ENCODE peak calls at places on chromosomes 3 and 15, in nine cellular contexts. One of them, this sample, is unnamed.

GRCh38 chr15:89836255-89837133 is 21.8 kb upstream of the ANPEP start:
- DNase-seq in small intestine: no peak
- DNase-seq in uterus: no peak
- DNase-seq in NB4: no peak
- DNase-seq in fibroblast of lung: peak
- DNase-seq in heart right ventricle: no peak
- DNase-seq in astrocyte of the spinal cord: peak
- DNase-seq in endothelial cell of umbilical vein: no peak
- DNase-seq in epithelial cell of esophagus: peak
- DNase-seq in this sample: no peak

GRCh38 chr3:17151598-17152373 is 267.0 kb downstream of the PLCL2 start:
- DNase-seq in heart right ventricle: no peak
- DNase-seq in fibroblast of lung: no peak
- DNase-seq in NB4: no peak
- DNase-seq in astrocyte of the spinal cord: no peak
- DNase-seq in uterus: no peak
- DNase-seq in small intestine: peak
- DNase-seq in epithelial cell of esophagus: no peak
- DNase-seq in endothelial cell of umbilical vein: no peak
- DNase-seq in this sample: peak

GRCh38 chr3:140910860-140911259 is 30.8 kb upstream of the SLC25A36 start:
- DNase-seq in small intestine: peak
- DNase-seq in fibroblast of lung: peak
- DNase-seq in NB4: no peak
- DNase-seq in heart right ventricle: no peak
- DNase-seq in endothelial cell of umbilical vein: peak
- DNase-seq in uterus: no peak
- DNase-seq in astrocyte of the spinal cord: peak
- DNase-seq in epithelial cell of esophagus: no peak
- DNase-seq in this sample: no peak

GRCh38 chr3:37668831-37669610 is 192.7 kb upstream of the CTDSPL start:
- DNase-seq in fibroblast of lung: no peak
- DNase-seq in endothelial cell of umbilical vein: no peak
- DNase-seq in NB4: no peak
- DNase-seq in small intestine: peak
- DNase-seq in heart right ventricle: peak
- DNase-seq in astrocyte of the spinal cord: no peak
- DNase-seq in uterus: no peak
- DNase-seq in epithelial cell of esophagus: no peak
- DNase-seq in this sample: no peak

GRCh38 chr15:45921376-45921775 is 286.5 kb downstream of the SQOR start:
- DNase-seq in heart right ventricle: no peak
- DNase-seq in epithelial cell of esophagus: peak
- DNase-seq in astrocyte of the spinal cord: no peak
- DNase-seq in NB4: peak
- DNase-seq in endothelial cell of umbilical vein: peak
- DNase-seq in uterus: no peak
- DNase-seq in fibroblast of lung: no peak
- DNase-seq in small intestine: no peak
- DNase-seq in this sample: no peak

GRCh38 chr3:162211470-162211869 is 714.9 kb downstream of the OTOL1 start:
- DNase-seq in epithelial cell of esophagus: no peak
- DNase-seq in astrocyte of the spinal cord: no peak
- DNase-seq in heart right ventricle: no peak
- DNase-seq in fibroblast of lung: no peak
- DNase-seq in small intestine: no peak
- DNase-seq in NB4: no peak
- DNase-seq in endothelial cell of umbilical vein: no peak
- DNase-seq in uterus: no peak
- DNase-seq in this sample: no peak

GRCh38 chr15:28107111-28107893 is 8.2 kb upstream of the OCA2 start:
- DNase-seq in uterus: no peak
- DNase-seq in fibroblast of lung: peak
- DNase-seq in astrocyte of the spinal cord: peak
- DNase-seq in NB4: no peak
- DNase-seq in endothelial cell of umbilical vein: peak
- DNase-seq in small intestine: no peak
- DNase-seq in heart right ventricle: no peak
- DNase-seq in epithelial cell of esophagus: peak
- DNase-seq in this sample: no peak

GRCh38 chr3:126021702-126022101 is 52.7 kb downstream of the ROPN1B start:
- DNase-seq in NB4: no peak
- DNase-seq in endothelial cell of umbilical vein: no peak
- DNase-seq in epithelial cell of esophagus: no peak
- DNase-seq in small intestine: no peak
- DNase-seq in uterus: no peak
- DNase-seq in astrocyte of the spinal cord: no peak
- DNase-seq in heart right ventricle: no peak
- DNase-seq in fibroblast of lung: no peak
- DNase-seq in this sample: no peak

GRCh38 chr15:71195242-71195641 is 80.0 kb downstream of the THSD4 start:
- DNase-seq in epithelial cell of esophagus: peak
- DNase-seq in small intestine: no peak
- DNase-seq in fibroblast of lung: no peak
- DNase-seq in astrocyte of the spinal cord: no peak
- DNase-seq in endothelial cell of umbilical vein: no peak
- DNase-seq in heart right ventricle: no peak
- DNase-seq in NB4: no peak
- DNase-seq in uterus: no peak
- DNase-seq in this sample: no peak

GRCh38 chr15:71197620-71198019 is 82.3 kb downstream of the THSD4 start:
- DNase-seq in NB4: no peak
- DNase-seq in heart right ventricle: no peak
- DNase-seq in astrocyte of the spinal cord: no peak
- DNase-seq in fibroblast of lung: no peak
- DNase-seq in endothelial cell of umbilical vein: no peak
- DNase-seq in small intestine: no peak
- DNase-seq in epithelial cell of esophagus: no peak
- DNase-seq in uterus: no peak
- DNase-seq in this sample: no peak

GRCh38 chr15:71201471-71201870 is 86.2 kb downstream of the THSD4 start:
- DNase-seq in endothelial cell of umbilical vein: no peak
- DNase-seq in small intestine: peak
- DNase-seq in fibroblast of lung: peak
- DNase-seq in uterus: no peak
- DNase-seq in NB4: no peak
- DNase-seq in astrocyte of the spinal cord: no peak
- DNase-seq in epithelial cell of esophagus: no peak
- DNase-seq in heart right ventricle: no peak
- DNase-seq in this sample: no peak

GRCh38 chr15:71199384-71200351 is 84.4 kb downstream of the THSD4 start:
- DNase-seq in heart right ventricle: no peak
- DNase-seq in fibroblast of lung: no peak
- DNase-seq in uterus: no peak
- DNase-seq in astrocyte of the spinal cord: no peak
- DNase-seq in epithelial cell of esophagus: no peak
- DNase-seq in endothelial cell of umbilical vein: no peak
- DNase-seq in NB4: peak
- DNase-seq in small intestine: no peak
- DNase-seq in this sample: no peak

DNA sequence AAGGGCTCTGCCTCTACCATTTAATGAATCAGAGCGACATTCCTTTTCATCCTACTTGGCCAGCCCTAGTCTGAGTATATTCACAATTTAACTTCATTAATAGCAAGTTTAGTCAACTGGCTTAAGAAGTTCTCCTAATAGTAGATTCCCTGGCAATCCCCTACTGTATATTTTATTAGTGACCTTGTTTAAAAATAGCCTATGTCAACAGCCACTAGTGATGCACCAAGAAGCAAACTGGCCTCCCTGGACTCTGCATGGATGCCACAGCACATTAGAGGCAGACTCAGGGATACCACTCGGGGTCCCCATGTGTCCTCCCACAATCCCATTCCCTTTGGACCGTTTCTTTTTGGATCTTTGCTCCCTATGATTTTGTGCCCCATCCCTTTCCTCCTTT is 83.6 kb downstream of the THSD4 start:
- DNase-seq in heart right ventricle: no peak
- DNase-seq in uterus: no peak
- DNase-seq in endothelial cell of umbilical vein: no peak
- DNase-seq in astrocyte of the spinal cord: no peak
- DNase-seq in small intestine: no peak
- DNase-seq in NB4: no peak
- DNase-seq in epithelial cell of esophagus: no peak
- DNase-seq in fibroblast of lung: no peak
- DNase-seq in this sample: no peak
- H3K4me3 ChIP-seq in heart right ventricle: no peak
- H3K4me3 ChIP-seq in uterus: no peak
- H3K4me3 ChIP-seq in endothelial cell of umbilical vein: no peak
- H3K4me3 ChIP-seq in astrocyte of the spinal cord: no peak
- H3K4me3 ChIP-seq in small intestine: no peak
- H3K4me3 ChIP-seq in NB4: no peak
- H3K4me3 ChIP-seq in epithelial cell of esophagus: no peak
- H3K4me3 ChIP-seq in fibroblast of lung: no peak
- H3K4me3 ChIP-seq in this sample: no peak

GRCh38 chr15:99508807-99509311 is 56.9 kb upstream of the MEF2A start:
- DNase-seq in endothelial cell of umbilical vein: no peak
- DNase-seq in epithelial cell of esophagus: no peak
- DNase-seq in fibroblast of lung: no peak
- DNase-seq in heart right ventricle: no peak
- DNase-seq in uterus: no peak
- DNase-seq in small intestine: no peak
- DNase-seq in NB4: no peak
- DNase-seq in astrocyte of the spinal cord: no peak
- DNase-seq in this sample: peak

GRCh38 chr15:99507016-99507731 is 58.6 kb upstream of the MEF2A start:
- DNase-seq in epithelial cell of esophagus: no peak
- DNase-seq in heart right ventricle: peak
- DNase-seq in NB4: no peak
- DNase-seq in endothelial cell of umbilical vein: peak
- DNase-seq in small intestine: peak
- DNase-seq in uterus: peak
- DNase-seq in astrocyte of the spinal cord: peak
- DNase-seq in fibroblast of lung: peak
- DNase-seq in this sample: peak

GRCh38 chr15:99506399-99506798 is 59.4 kb upstream of the MEF2A start:
- DNase-seq in small intestine: no peak
- DNase-seq in fibroblast of lung: no peak
- DNase-seq in astrocyte of the spinal cord: no peak
- DNase-seq in uterus: no peak
- DNase-seq in endothelial cell of umbilical vein: no peak
- DNase-seq in heart right ventricle: no peak
- DNase-seq in epithelial cell of esophagus: no peak
- DNase-seq in NB4: no peak
- DNase-seq in this sample: no peak

GRCh38 chr15:99509686-99510461 is 55.9 kb upstream of the MEF2A start:
- DNase-seq in uterus: no peak
- DNase-seq in small intestine: no peak
- DNase-seq in astrocyte of the spinal cord: no peak
- DNase-seq in NB4: peak
- DNase-seq in heart right ventricle: no peak
- DNase-seq in fibroblast of lung: no peak
- DNase-seq in endothelial cell of umbilical vein: peak
- DNase-seq in epithelial cell of esophagus: no peak
- DNase-seq in this sample: peak

DNA sequence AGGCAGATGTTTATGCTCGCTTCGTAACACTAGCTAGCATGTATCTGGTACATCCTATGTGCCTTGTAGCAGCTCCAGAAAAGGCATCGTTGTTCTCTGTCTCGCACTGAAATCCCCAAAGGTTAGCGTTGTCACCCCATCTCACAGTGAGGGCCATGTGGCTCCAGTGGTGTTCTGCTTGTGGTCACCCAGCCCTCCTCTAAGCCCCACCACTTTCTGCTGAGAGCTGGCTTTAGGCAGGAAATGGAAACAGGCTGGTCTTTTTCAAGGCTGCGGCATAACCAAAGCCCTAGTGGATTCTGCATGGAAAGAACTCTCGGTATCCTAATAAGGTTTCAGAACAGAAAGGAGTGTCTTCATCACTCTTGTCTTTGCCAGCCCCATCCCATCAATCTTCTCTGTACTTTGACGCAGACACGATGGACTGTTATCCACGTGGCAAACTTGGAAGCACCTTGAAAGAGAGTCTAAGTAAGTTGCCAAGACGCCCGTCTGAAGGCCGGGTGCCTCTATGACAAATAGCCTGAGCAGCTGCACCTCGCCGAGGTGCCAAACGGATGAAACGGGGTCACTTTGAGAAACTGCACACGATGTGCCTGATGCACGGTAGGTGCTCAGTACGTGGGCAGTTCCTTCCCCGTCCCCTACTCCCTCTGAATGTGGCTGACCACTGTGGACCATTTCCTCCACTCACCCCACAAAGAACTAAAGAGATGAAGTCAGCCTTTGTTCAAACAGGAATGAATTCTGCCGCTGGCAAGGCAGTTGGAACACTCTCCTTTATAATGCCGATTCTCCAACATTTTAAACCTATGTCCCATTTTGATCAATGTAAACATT is 57.8 kb upstream of the MEF2A start:
- DNase-seq in endothelial cell of umbilical vein: no peak
- DNase-seq in NB4: peak
- DNase-seq in small intestine: no peak
- DNase-seq in astrocyte of the spinal cord: peak
- DNase-seq in heart right ventricle: peak
- DNase-seq in epithelial cell of esophagus: no peak
- DNase-seq in uterus: peak
- DNase-seq in fibroblast of lung: peak
- DNase-seq in this sample: peak
- H3K4me3 ChIP-seq in endothelial cell of umbilical vein: no peak
- H3K4me3 ChIP-seq in NB4: peak
- H3K4me3 ChIP-seq in small intestine: no peak
- H3K4me3 ChIP-seq in astrocyte of the spinal cord: no peak
- H3K4me3 ChIP-seq in heart right ventricle: no peak
- H3K4me3 ChIP-seq in epithelial cell of esophagus: no peak
- H3K4me3 ChIP-seq in uterus: no peak
- H3K4me3 ChIP-seq in fibroblast of lung: no peak
- H3K4me3 ChIP-seq in this sample: no peak

GRCh38 chr3:32310918-32311839 is 72.7 kb downstream of the CMTM8 start:
- DNase-seq in NB4: no peak
- DNase-seq in epithelial cell of esophagus: no peak
- DNase-seq in small intestine: no peak
- DNase-seq in heart right ventricle: no peak
- DNase-seq in fibroblast of lung: no peak
- DNase-seq in uterus: no peak
- DNase-seq in endothelial cell of umbilical vein: no peak
- DNase-seq in astrocyte of the spinal cord: no peak
- DNase-seq in this sample: no peak

GRCh38 chr3:32313169-32313568 is 74.7 kb downstream of the CMTM8 start:
- DNase-seq in small intestine: no peak
- DNase-seq in uterus: no peak
- DNase-seq in epithelial cell of esophagus: no peak
- DNase-seq in fibroblast of lung: no peak
- DNase-seq in NB4: no peak
- DNase-seq in heart right ventricle: no peak
- DNase-seq in astrocyte of the spinal cord: no peak
- DNase-seq in endothelial cell of umbilical vein: no peak
- DNase-seq in this sample: no peak

GRCh38 chr3:32315441-32315840 is 76.2 kb upstream of the CMTM7 start:
- DNase-seq in NB4: no peak
- DNase-seq in fibroblast of lung: no peak
- DNase-seq in small intestine: no peak
- DNase-seq in heart right ventricle: no peak
- DNase-seq in astrocyte of the spinal cord: no peak
- DNase-seq in endothelial cell of umbilical vein: no peak
- DNase-seq in epithelial cell of esophagus: no peak
- DNase-seq in uterus: no peak
- DNase-seq in this sample: no peak

GRCh38 chr3:32316319-32316718 is 75.3 kb upstream of the CMTM7 start:
- DNase-seq in astrocyte of the spinal cord: no peak
- DNase-seq in NB4: no peak
- DNase-seq in small intestine: no peak
- DNase-seq in fibroblast of lung: no peak
- DNase-seq in heart right ventricle: no peak
- DNase-seq in epithelial cell of esophagus: no peak
- DNase-seq in uterus: no peak
- DNase-seq in endothelial cell of umbilical vein: no peak
- DNase-seq in this sample: no peak

DNA sequence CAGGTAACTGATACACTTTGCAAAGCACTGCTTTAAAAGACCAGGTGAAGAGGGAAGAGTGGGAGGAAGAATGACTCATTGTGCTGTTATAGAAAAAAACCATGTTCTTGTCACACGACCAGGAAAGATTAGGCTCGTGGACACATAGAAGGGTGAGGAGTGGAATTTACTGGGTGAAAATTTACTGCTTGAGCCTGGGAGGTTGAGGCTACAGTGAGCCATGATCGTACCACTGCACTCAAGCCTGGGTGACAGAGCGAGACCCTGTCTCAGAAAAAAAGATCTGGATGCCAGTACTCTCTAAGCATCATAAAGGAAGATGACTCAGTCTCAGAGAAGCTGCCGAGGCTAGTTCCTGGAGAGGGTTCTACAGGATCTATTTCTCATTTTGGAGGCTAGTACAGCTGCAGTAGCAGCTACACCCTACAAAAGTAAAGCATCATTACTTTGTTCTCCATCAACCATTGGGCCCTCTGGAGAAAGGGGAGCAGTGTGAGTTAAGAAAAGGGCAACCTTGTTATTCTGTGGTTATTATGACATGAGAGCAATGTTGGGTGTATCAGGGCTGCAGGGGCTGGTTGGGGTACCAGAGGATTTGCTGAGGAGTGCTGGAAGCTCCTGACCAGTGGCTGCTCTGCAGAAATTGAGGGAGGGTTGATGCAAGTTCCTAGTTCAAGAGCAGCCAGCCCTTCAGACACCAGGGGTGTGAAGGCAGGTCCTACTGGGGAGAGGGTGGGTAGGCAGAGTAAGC is 75.4 kb downstream of the CMTM8 start:
- DNase-seq in uterus: no peak
- DNase-seq in endothelial cell of umbilical vein: peak
- DNase-seq in epithelial cell of esophagus: peak
- DNase-seq in fibroblast of lung: peak
- DNase-seq in astrocyte of the spinal cord: peak
- DNase-seq in heart right ventricle: no peak
- DNase-seq in NB4: no peak
- DNase-seq in small intestine: no peak
- DNase-seq in this sample: no peak
- H3K4me3 ChIP-seq in uterus: no peak
- H3K4me3 ChIP-seq in endothelial cell of umbilical vein: no peak
- H3K4me3 ChIP-seq in epithelial cell of esophagus: no peak
- H3K4me3 ChIP-seq in fibroblast of lung: no peak
- H3K4me3 ChIP-seq in astrocyte of the spinal cord: no peak
- H3K4me3 ChIP-seq in heart right ventricle: no peak
- H3K4me3 ChIP-seq in NB4: no peak
- H3K4me3 ChIP-seq in small intestine: no peak
- H3K4me3 ChIP-seq in this sample: no peak

DNA sequence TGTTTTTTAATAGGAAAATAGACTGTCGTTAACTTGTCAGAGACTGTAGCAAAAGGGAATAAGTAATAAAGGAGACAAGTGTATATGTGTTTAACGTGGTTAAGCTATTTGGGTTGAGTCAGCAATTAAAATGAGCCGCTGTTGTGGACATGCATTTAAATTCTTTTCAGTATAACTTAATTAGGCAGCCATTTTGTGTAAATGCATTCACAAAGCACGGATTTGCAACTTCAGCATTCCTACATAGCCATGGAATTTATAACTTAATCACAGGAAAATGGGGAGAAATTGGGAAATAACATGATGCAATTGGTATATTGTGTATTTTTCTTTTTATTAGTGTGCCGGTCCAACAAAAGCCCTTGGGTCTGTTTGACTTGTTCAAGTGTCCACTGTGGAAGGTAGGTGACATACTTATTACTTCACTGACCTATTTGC is 27.9 kb downstream of the USP3 start:
- DNase-seq in fibroblast of lung: peak
- DNase-seq in endothelial cell of umbilical vein: no peak
- DNase-seq in NB4: no peak
- DNase-seq in epithelial cell of esophagus: no peak
- DNase-seq in astrocyte of the spinal cord: no peak
- DNase-seq in uterus: no peak
- DNase-seq in small intestine: no peak
- DNase-seq in heart right ventricle: no peak
- DNase-seq in this sample: no peak
- H3K4me3 ChIP-seq in fibroblast of lung: no peak
- H3K4me3 ChIP-seq in endothelial cell of umbilical vein: no peak
- H3K4me3 ChIP-seq in NB4: no peak
- H3K4me3 ChIP-seq in epithelial cell of esophagus: no peak
- H3K4me3 ChIP-seq in astrocyte of the spinal cord: no peak
- H3K4me3 ChIP-seq in uterus: no peak
- H3K4me3 ChIP-seq in small intestine: no peak
- H3K4me3 ChIP-seq in heart right ventricle: no peak
- H3K4me3 ChIP-seq in this sample: no peak

This sample was measured in GM12865.